ENCODE peak calls at places on chromosomes 12 and 14, in ten cellular contexts. H is K562, W is cardiac muscle cell, N is fibroblast of villous mesenchyme, I is lung, C is omental fat pad, V is GM12865, L is PC-9, K is left ventricle myocardium inferior, M is astrocyte. Q is an unnamed sample.

GRCh38 chr12:65533177-65533883 is 254.8 kb downstream of the MSRB3 start:
- DNase-seq in L (no peak), K (no peak), M (peak), C (no peak), I (no peak), N (peak), W (peak), V (no peak), H (no peak), Q (no peak)

GRCh38 chr12:99257672-99258071 is 389.9 kb upstream of the GARIN6 start:
- DNase-seq in N (no peak), V (no peak), K (no peak), L (no peak), W (no peak), I (no peak), M (no peak), C (no peak), H (no peak), Q (no peak)

GRCh38 chr14:95452176-95452889 is 64.1 kb downstream of the SYNE3 start:
- DNase-seq in N (peak), I (no peak), C (no peak), H (no peak), V (peak), M (no peak), K (no peak), L (no peak), W (peak), Q (peak)

GRCh38 chr14:96682401-96682800 is 114.8 kb upstream of the VRK1 start:
- DNase-seq in I (no peak), M (no peak), C (no peak), L (no peak), V (no peak), N (no peak), H (no peak), W (no peak), K (no peak), Q (no peak)

GRCh38 chr12:72273851-72274284 is 1.7 kb downstream of the TRHDE start:
- DNase-seq in H (no peak), C (no peak), L (no peak), W (no peak), M (no peak), N (no peak), I (no peak), K (no peak), V (no peak), Q (no peak)

GRCh38 chr12:24770851-24771250 is 178.1 kb downstream of the BCAT1 start:
- DNase-seq in V (no peak), L (no peak), W (peak), I (no peak), M (no peak), N (peak), K (no peak), C (no peak), H (no peak), Q (no peak)

GRCh38 chr14:24331731-24332093 is 3.2 kb downstream of the ADCY4 start:
- DNase-seq in C (no peak), W (no peak), M (no peak), V (no peak), I (no peak), H (no peak), N (no peak), L (no peak), K (no peak), Q (no peak)

GRCh38 chr12:104957388-104958008 is 592 bp downstream of the SLC41A2 start:
- DNase-seq in L (no peak), N (no peak), C (no peak), I (no peak), M (no peak), V (peak), W (no peak), K (peak), H (no peak), Q (no peak)

GRCh38 chr12:31322651-31323248 is 3.2 kb downstream of the SINHCAF start:
- DNase-seq in W (peak), H (no peak), V (no peak), M (peak), K (no peak), L (peak), C (no peak), N (peak), I (no peak), Q (no peak)

GRCh38 chr12:122526683-122527477 is at the start of the genes KNTC1 and RSRC2:
- DNase-seq in W (peak), K (peak), C (peak), N (peak), H (peak), I (peak), V (peak), L (peak), M (peak), Q (peak)

GRCh38 chr14:68110989-68111704 is 291.6 kb downstream of the RAD51B start:
- DNase-seq in H (no peak), M (no peak), I (no peak), K (no peak), W (no peak), L (no peak), V (peak), N (no peak), C (no peak), Q (no peak)

GRCh38 chr12:109795023-109795422 is 38.2 kb downstream of the TRPV4 start:
- DNase-seq in I (no peak), K (no peak), N (no peak), L (no peak), C (no peak), V (no peak), M (peak), H (no peak), W (peak), Q (no peak)

GRCh38 chr14:80304125-80304766 is 92.9 kb upstream of the DIO2 start:
- DNase-seq in M (no peak), L (no peak), C (no peak), W (peak), K (no peak), I (no peak), V (no peak), H (no peak), N (peak), Q (no peak)

GRCh38 chr12:126772171-126772864 is 1494.7 kb upstream of the TMEM132C start:
- DNase-seq in I (no peak), W (no peak), M (peak), N (peak), V (peak), C (no peak), H (peak), K (no peak), L (peak), Q (peak)

GRCh38 chr14:87102979-87103378 is 890.0 kb downstream of the GALC start:
- DNase-seq in C (no peak), I (no peak), L (no peak), W (peak), N (peak), V (no peak), M (peak), H (no peak), K (no peak), Q (no peak)

GRCh38 chr14:88799522-88799921 is 6.8 kb upstream of the EML5 start:
- DNase-seq in V (no peak), W (no peak), M (no peak), C (no peak), H (no peak), L (no peak), N (no peak), I (no peak), K (no peak), Q (no peak)

GRCh38 chr12:76952995-76953394 is 74.2 kb upstream of the CSRP2 start:
- DNase-seq in M (no peak), I (no peak), K (no peak), H (no peak), L (peak), V (no peak), N (no peak), C (no peak), W (no peak), Q (no peak)

GRCh38 chr14:100088226-100088625 is 23.0 kb downstream of the EVL start:
- DNase-seq in V (no peak), H (no peak), K (no peak), L (no peak), N (no peak), C (no peak), M (no peak), W (no peak), I (no peak), Q (no peak)

GRCh38 chr14:75231320-75231719 is 47.3 kb upstream of the FOS start:
- DNase-seq in C (no peak), L (no peak), V (peak), M (no peak), H (no peak), I (no peak), W (no peak), K (no peak), N (no peak), Q (peak)

GRCh38 chr12:70733385-70733784 is 96.2 kb upstream of the PTPRB start:
- DNase-seq in M (peak), L (peak), W (peak), V (peak), K (no peak), N (peak), I (no peak), C (no peak), H (peak), Q (peak)

GRCh38 chr12:105843989-105844768 is 294.6 kb downstream of the NUAK1 start:
- DNase-seq in C (no peak), K (no peak), M (peak), N (peak), H (peak), W (peak), I (no peak), L (no peak), V (no peak), Q (no peak)

GRCh38 chr12:92331383-92331782 is 185.7 kb upstream of the BTG1 start:
- DNase-seq in C (no peak), N (no peak), H (no peak), I (no peak), K (no peak), V (no peak), M (no peak), L (no peak), W (no peak), Q (no peak)

GRCh38 chr12:130849561-130850417 is 10.7 kb upstream of the STX2 start:
- DNase-seq in I (no peak), C (no peak), W (no peak), V (no peak), N (no peak), M (no peak), H (no peak), K (no peak), L (peak), Q (no peak)

GRCh38 chr12:48716493-48717251 is at the start of gene CCNT1:
- DNase-seq in H (peak), L (peak), V (peak), N (peak), C (peak), M (peak), K (peak), W (peak), I (peak), Q (peak)

GRCh38 chr14:58637391-58638230 is at the start of gene DACT1:
- DNase-seq in H (peak), W (peak), M (peak), I (peak), V (peak), N (peak), L (no peak), C (no peak), K (peak), Q (peak)

GRCh38 chr14:103568952-103569351 is 6.2 kb downstream of the COA8 start:
- DNase-seq in K (no peak), L (no peak), C (no peak), V (no peak), W (no peak), I (no peak), M (no peak), N (no peak), H (no peak), Q (no peak)

DNA sequence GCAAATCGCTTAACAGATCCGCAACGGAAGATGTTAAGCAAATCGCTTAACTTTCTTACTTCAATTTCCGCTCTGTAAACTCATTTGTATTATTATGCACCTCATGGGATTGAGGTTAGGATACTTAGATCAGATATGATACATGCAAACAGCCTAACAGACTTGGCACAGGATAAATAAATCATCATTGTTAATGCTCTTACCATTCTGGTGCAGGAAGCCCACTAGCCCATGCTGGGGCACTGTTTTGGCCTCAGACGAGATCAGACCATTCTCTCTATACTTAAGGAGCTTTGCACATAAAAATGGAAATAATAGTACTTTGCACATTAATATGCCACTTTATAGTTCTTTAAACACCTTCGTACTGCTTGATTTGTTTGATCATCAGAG is 445 bp downstream of the NCAPD2 start:
- DNase-seq in C (no peak), W (no peak), N (no peak), H (no peak), K (no peak), L (no peak), I (no peak), M (no peak), V (no peak), Q (no peak)
- TF ChIP-seq CTCF in C (no peak), W (no peak), N (no peak), H (no peak), K (no peak), L (no peak), I (no peak), M (peak), V (no peak), Q (no peak)

GRCh38 chr14:63787995-63788946 is 60.4 kb upstream of the SGPP1 start:
- DNase-seq in I (no peak), K (no peak), N (peak), L (no peak), C (no peak), W (peak), H (no peak), V (no peak), M (no peak), Q (no peak)
- TF ChIP-seq CTCF in I (no peak), K (no peak), N (no peak), L (no peak), C (no peak), W (no peak), H (no peak), V (no peak), M (no peak), Q (no peak)

GRCh38 chr12:75560167-75560566 is 48.8 kb upstream of the KRR1 start:
- DNase-seq in H (no peak), V (no peak), L (no peak), I (no peak), C (no peak), K (no peak), M (peak), N (peak), W (peak), Q (peak)
- TF ChIP-seq CTCF in H (peak), V (peak), L (no peak), I (peak), C (no peak), K (peak), M (peak), N (peak), W (peak), Q (peak)

DNA sequence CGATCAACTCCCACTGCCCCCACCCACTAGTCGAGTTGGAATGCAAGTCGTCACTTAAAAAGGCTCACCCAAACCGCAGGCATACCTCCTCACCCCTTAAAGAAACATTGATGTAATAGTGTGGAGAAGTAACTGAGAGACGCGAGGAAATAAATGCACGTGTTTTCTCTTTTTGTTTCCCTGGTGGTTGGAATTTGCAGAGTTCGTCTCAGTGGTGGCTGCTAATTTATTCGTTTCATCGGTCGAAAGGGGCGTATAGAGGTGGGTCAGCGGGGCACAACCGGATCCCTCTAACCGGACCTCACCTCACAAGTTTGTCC is 5.1 kb upstream of the NPAS3 start:
- DNase-seq in K (no peak), W (peak), I (no peak), C (no peak), H (no peak), N (peak), V (no peak), M (peak), L (no peak), Q (no peak)
- TF ChIP-seq CTCF in K (no peak), W (no peak), I (no peak), C (no peak), H (no peak), N (peak), V (no peak), M (peak), L (no peak), Q (no peak)

DNA sequence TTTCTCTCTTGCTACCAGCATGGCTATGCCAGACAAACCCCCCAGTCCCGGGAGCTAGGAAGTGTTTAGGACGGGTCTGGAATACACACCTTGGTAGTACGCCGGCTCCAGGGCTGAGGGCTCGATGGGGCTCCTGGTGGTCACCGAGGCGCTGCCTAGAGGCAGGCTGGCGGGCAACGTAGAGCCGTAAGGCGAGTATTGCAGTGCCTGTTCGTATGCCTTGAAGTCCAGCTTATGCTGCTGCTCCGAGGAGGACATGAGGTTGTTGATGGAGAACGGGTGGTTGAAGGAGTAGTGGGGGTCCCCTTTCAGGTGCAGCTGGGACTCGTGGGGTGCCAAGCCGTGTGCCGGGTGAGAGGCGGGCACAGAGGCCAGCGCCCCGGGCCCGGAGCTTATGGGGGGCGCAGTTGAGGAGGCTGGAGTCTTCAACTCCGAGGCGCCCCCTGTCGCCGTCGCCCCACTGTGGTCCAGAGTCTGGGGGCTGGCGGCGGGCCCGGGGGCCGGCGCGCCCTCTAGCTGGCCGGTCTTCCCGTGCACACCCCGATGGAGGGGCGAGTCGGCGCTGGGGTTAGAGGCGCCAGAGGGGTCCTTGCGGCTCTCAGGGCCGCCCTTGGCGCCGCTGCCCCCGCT is 3.6 kb downstream of the FOXA1 start:
- DNase-seq in C (no peak), K (no peak), H (no peak), I (no peak), M (no peak), L (no peak), V (no peak), N (no peak), W (no peak), Q (peak)
- TF ChIP-seq CTCF in C (no peak), K (no peak), H (no peak), I (no peak), M (no peak), L (peak), V (no peak), N (no peak), W (peak), Q (no peak)